ENCODE peak calls at places on chromosome 4, in seven cellular contexts. Y is transverse colon, F is HCT116, W is HepG2, N is esophagus muscularis mucosa, Q is H1, J is GM12878. T is an unnamed sample.

GRCh38 chr4:113881256-113881655 is 98.2 kb downstream of the ARSJ start:
- DNase-seq in Y (no peak), F (no peak), W (no peak), N (no peak), Q (no peak), J (no peak), T (peak; percentile 5)

GRCh38 chr4:7932333-7932732 is 7.3 kb downstream of the AFAP1 start:
- DNase-seq in Y (no peak), F (no peak), W (no peak), N (no peak), Q (no peak), J (no peak), T (no peak)

GRCh38 chr4:41748074-41748787 is at the start of gene PHOX2B:
- DNase-seq in Y (no peak), F (no peak), W (no peak), N (peak; percentile 78), Q (no peak), J (no peak), T (no peak)

GRCh38 chr4:100962698-100963097 is 384.6 kb downstream of the PPP3CA start:
- DNase-seq in Y (no peak), F (no peak), W (no peak), N (no peak), Q (no peak), J (no peak), T (no peak)

GRCh38 chr4:52789774-52790173 is 38.5 kb upstream of the ERVMER34-1 start:
- DNase-seq in Y (no peak), F (no peak), W (no peak), N (no peak), Q (no peak), J (no peak), T (no peak)

GRCh38 chr4:142728209-142728608 is 117.9 kb downstream of the INPP4B start:
- DNase-seq in Y (no peak), F (no peak), W (no peak), N (no peak), Q (no peak), J (no peak), T (no peak)

GRCh38 chr4:178577933-178578332 is 1135.7 kb upstream of the AGA start:
- DNase-seq in Y (no peak), F (no peak), W (peak; percentile 1), N (no peak), Q (no peak), J (no peak), T (no peak)

GRCh38 chr4:1401409-1402020 is 4.7 kb downstream of the NKX1-1 start:
- DNase-seq in Y (no peak), F (no peak), W (no peak), N (no peak), Q (no peak), J (no peak), T (no peak)

GRCh38 chr4:88757067-88757466 is 59.4 kb upstream of the NAP1L5 start:
- DNase-seq in Y (no peak), F (no peak), W (no peak), N (no peak), Q (no peak), J (no peak), T (no peak)

GRCh38 chr4:21134994-21135393 is 434.7 kb downstream of the PACRGL start:
- DNase-seq in Y (no peak), F (no peak), W (no peak), N (no peak), Q (no peak), J (no peak), T (no peak)

GRCh38 chr4:35038079-35038805 is 1206.1 kb downstream of the ARAP2 start:
- DNase-seq in Y (no peak), F (no peak), W (no peak), N (no peak), Q (no peak), J (no peak), T (no peak)

GRCh38 chr4:93788712-93789111 is 39.8 kb upstream of the ATOH1 start:
- DNase-seq in Y (no peak), F (peak; percentile 43), W (peak; percentile 7), N (no peak), Q (no peak), J (no peak), T (no peak)

GRCh38 chr4:95190751-95191436 is 357.9 kb downstream of the UNC5C start:
- DNase-seq in Y (no peak), F (no peak), W (no peak), N (peak; percentile 89), Q (no peak), J (no peak), T (no peak)

GRCh38 chr4:91924625-91925024 is 379.1 kb upstream of the GRID2 start:
- DNase-seq in Y (no peak), F (no peak), W (no peak), N (no peak), Q (no peak), J (no peak), T (no peak)

GRCh38 chr4:39464886-39465501 is 6.1 kb downstream of the LIAS start:
- DNase-seq in Y (no peak), F (peak; percentile 38), W (no peak), N (no peak), Q (no peak), J (no peak), T (no peak)

GRCh38 chr4:54213812-54214211 is 15.3 kb upstream of the PDGFRA start:
- DNase-seq in Y (no peak), F (no peak), W (no peak), N (no peak), Q (no peak), J (no peak), T (no peak)

GRCh38 chr4:118033148-118034060 is 882 bp upstream of the NDST3 start:
- DNase-seq in Y (peak; percentile 69), F (peak; percentile 40), W (no peak), N (no peak), Q (no peak), J (no peak), T (no peak)

GRCh38 chr4:26302390-26302897 is 18.4 kb upstream of the RBPJ start:
- DNase-seq in Y (no peak), F (no peak), W (no peak), N (no peak), Q (no peak), J (no peak), T (no peak)

GRCh38 chr4:37561803-37562207 is 124.4 kb downstream of the RELL1 start:
- DNase-seq in Y (no peak), F (no peak), W (peak; percentile 25), N (peak; percentile 79), Q (no peak), J (peak; percentile 34), T (no peak)

GRCh38 chr4:64582492-64582891 is 173.2 kb upstream of the TECRL start:
- DNase-seq in Y (no peak), F (no peak), W (no peak), N (no peak), Q (peak; percentile 2), J (no peak), T (no peak)

GRCh38 chr4:62533573-62533972 is 1333.4 kb downstream of the ADGRL3 start:
- DNase-seq in Y (no peak), F (no peak), W (no peak), N (no peak), Q (no peak), J (no peak), T (no peak)

DNA sequence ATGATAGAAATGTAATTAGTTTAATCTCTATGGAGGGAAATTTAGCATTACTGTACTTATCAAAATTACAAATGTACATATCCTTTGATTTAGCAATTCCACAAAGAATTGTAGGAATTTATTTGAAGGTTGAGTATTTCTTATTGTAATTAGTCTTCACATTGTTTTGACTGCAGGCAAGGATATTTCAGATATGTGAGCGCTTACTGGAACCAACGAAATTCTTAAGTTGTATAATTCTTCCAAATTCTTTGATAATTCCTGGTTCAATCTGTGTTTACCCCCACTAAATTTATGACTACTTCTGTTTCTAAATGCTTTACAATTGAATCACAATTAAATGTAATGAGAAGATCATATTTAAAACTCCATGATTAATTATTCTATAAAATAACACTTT is 26.9 kb upstream of the WWC2 start:
- DNase-seq in Y (no peak), F (no peak), W (no peak), N (no peak), Q (no peak), J (no peak), T (no peak)
- H3K4me1 ChIP-seq in Y (no peaks in the 10 kb centered on the region), F (no peaks in the 10 kb centered on the region), W (peaks cover 46% of the 10 kb centered on the region), N (no peaks in the 10 kb centered on the region), Q (peaks cover 14% of the 10 kb centered on the region), J (no peaks in the 10 kb centered on the region), T (peaks cover 3% of the 10 kb centered on the region)

GRCh38 chr4:125313497-125313896 is 1.3 kb upstream of the FAT4 start:
- DNase-seq in Y (no peak), F (peak; percentile 85), W (peak; percentile 83), N (no peak), Q (no peak), J (no peak), T (no peak)
- TF ChIP-seq POLR2AphosphoS5 in Y (no peak), F (no peak), W (no peak), N (no peak), Q (no peak), J (no peak), T (no peak)

GRCh38 chr4:5905714-5906113 is 12.8 kb upstream of the CRMP1 start:
- DNase-seq in Y (no peak), F (no peak), W (no peak), N (no peak), Q (peak; percentile 54), J (no peak), T (no peak)
- TF ChIP-seq CTCF in Y (no peak), F (no peak), W (no peak), N (no peak), Q (no peak), J (no peak), T (no peak)

GRCh38 chr4:150127757-150128156 is 49.5 kb downstream of the DCLK2 start:
- DNase-seq in Y (no peak), F (no peak), W (no peak), N (no peak), Q (no peak), J (no peak), T (no peak)

GRCh38 chr4:150126880-150127236 is 48.6 kb downstream of the DCLK2 start:
- DNase-seq in Y (no peak), F (no peak), W (no peak), N (no peak), Q (no peak), J (peak; percentile 9), T (no peak)

GRCh38 chr4:150126201-150126879 is 48.1 kb downstream of the DCLK2 start:
- DNase-seq in Y (no peak), F (no peak), W (no peak), N (no peak), Q (no peak), J (no peak), T (no peak)

GRCh38 chr4:150123073-150123472 is 44.8 kb downstream of the DCLK2 start:
- DNase-seq in Y (no peak), F (no peak), W (no peak), N (no peak), Q (no peak), J (no peak), T (no peak)

DNA sequence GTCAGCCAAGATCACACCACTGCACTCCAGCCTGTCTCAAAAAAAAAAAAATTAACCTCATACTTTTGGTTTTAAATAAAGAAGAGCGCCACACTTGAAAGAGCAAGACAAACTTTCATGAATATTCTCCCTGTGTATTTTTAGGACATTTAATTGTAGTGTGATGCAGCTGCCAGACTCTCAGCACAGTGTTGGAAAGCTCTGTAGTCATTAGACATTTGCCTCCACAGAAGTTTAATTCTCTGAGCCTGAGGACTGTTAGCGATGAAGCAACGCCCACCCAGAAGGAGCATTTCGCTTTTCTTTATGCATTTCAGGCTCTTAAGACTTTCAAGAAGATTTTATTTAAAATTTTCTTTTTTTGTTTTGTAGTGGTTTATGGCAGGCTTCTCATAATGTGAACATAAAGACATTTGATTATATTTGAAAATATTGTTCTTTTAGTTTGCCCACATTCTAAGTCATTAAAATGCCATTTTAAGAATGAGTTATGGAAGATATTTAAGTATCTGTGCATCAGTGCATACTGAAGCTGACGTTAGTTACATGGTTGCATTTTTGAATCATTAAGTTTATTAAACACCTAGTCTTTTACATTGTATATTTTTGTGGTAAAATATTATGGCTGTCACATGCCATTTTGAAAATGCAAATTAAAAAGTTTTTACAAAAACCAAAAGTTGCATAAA is 45.9 kb downstream of the DCLK2 start:
- DNase-seq in Y (no peak), F (no peak), W (no peak), N (no peak), Q (no peak), J (no peak), T (no peak)
- H3K4me1 ChIP-seq in Y (peaks cover 12% of the 10 kb centered on the region), F (peaks cover 3% of the 10 kb centered on the region), W (peaks cover 7% of the 10 kb centered on the region), N (peaks cover 32% of the 10 kb centered on the region), Q (no peaks in the 10 kb centered on the region), J (peaks cover 4% of the 10 kb centered on the region), T (peaks cover 22% of the 10 kb centered on the region)